ENCODE peak calls at places on chromosomes 1 and 21, in five cellular contexts. S is stomach, O is psoas muscle, Z is right lobe of liver, N is PC-3. L is an unnamed sample. For H3K9me3, the result is how much of the 10 kb centered on the place peaks cover.

GRCh38 chr1:226632922-226633351 is 84.4 kb downstream of the STUM start:
- DNase-seq in S (no peak), O (no peak), Z (no peak), N (no peak), L (no peak)

GRCh38 chr1:22556391-22557104 is 6.7 kb upstream of the EPHA8 start:
- DNase-seq in S (no peak), O (no peak), Z (no peak), N (no peak), L (no peak)

GRCh38 chr1:162159515-162159914 is 90.0 kb downstream of the NOS1AP start:
- DNase-seq in S (peak), O (no peak), Z (no peak), N (peak), L (no peak)

GRCh38 chr1:94055459-94056122 is 65.4 kb downstream of the ABCA4 start:
- DNase-seq in S (no peak), O (no peak), Z (no peak), N (peak), L (no peak)

GRCh38 chr21:42747746-42748351 is 94.4 kb downstream of the PDE9A start:
- DNase-seq in S (no peak), O (no peak), Z (no peak), N (no peak), L (no peak)

GRCh38 chr1:235855811-235856429 is 10.8 kb downstream of the LYST start:
- DNase-seq in S (no peak), O (no peak), Z (no peak), N (no peak), L (no peak)

GRCh38 chr21:37364722-37365121 is 1.9 kb upstream of the DYRK1A start:
- DNase-seq in S (no peak), O (no peak), Z (no peak), N (no peak), L (no peak)

GRCh38 chr1:73901656-73902276 is 296.2 kb downstream of the LRRIQ3 start:
- DNase-seq in S (no peak), O (no peak), Z (no peak), N (no peak), L (no peak)

GRCh38 chr1:92485374-92486250 is 1.1 kb downstream of the GFI1 start:
- DNase-seq in S (peak), O (peak), Z (peak), N (no peak), L (no peak)

GRCh38 chr1:156895927-156896326 is 2.4 kb downstream of the PEAR1 start:
- DNase-seq in S (no peak), O (no peak), Z (no peak), N (no peak), L (no peak)

GRCh38 chr1:34924759-34925555 is 4.5 kb downstream of the DLGAP3 start:
- DNase-seq in S (peak), O (peak), Z (peak), N (peak), L (peak)

GRCh38 chr1:241627453-241628329 is 12.5 kb downstream of the CHML start:
- DNase-seq in S (no peak), O (no peak), Z (no peak), N (peak), L (no peak)

GRCh38 chr1:50981741-50982140 is 11.7 kb downstream of the CDKN2C start:
- DNase-seq in S (no peak), O (no peak), Z (no peak), N (no peak), L (no peak)

GRCh38 chr1:35539824-35540261 is 17.4 kb downstream of the KIAA0319L start:
- DNase-seq in S (no peak), O (no peak), Z (no peak), N (no peak), L (no peak)

DNA sequence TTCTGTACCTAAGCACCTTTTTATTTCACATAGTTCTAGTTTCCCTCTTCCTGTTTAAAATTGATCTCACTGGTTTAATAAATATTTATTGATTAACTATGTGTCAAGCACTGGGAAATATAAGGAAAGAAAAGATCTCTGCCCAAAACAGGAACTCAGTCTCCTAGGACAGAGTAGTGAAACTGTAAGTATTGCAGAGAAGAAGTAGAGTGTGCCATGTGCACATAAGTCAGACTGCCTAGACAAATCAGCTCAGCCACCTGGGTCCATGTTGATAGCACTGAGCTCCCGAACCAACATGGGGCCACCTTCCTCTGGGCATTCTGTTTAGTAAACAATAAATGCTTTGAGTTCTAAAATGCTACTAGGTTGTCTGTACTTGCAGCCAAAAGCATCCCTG is 9.8 kb upstream of the SSX2IP start:
- DNase-seq in S (no peak), O (no peak), Z (no peak), N (no peak), L (no peak)
- H3K4me3 ChIP-seq in S (no peak), O (no peak), Z (no peak), N (no peak), L (no peak)

DNA sequence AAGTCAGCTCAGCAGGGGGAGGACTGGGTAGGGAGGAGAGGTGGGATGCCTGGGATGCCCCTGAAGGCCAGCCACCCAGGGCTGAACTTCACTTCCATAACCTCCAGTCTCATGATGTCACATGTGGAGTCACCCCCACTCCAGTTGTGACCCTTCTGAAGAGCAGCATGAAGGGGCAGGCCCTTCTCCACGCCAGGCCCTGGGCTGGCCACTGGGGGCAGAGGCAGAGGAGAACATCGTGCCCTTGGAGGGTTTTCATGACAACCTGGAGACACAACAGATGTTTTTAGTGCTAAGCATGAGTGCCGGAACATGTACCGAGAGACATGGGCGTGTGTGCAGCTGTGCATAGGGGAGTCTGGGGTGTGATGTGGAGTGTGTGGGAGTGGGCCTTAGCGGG is 37.6 kb downstream of the FAAH start:
- DNase-seq in S (no peak), O (no peak), Z (no peak), N (no peak), L (no peak)
- TF ChIP-seq CTCF in S (no peak), O (no peak), Z (no peak), N (no peak), L (no peak)

DNA sequence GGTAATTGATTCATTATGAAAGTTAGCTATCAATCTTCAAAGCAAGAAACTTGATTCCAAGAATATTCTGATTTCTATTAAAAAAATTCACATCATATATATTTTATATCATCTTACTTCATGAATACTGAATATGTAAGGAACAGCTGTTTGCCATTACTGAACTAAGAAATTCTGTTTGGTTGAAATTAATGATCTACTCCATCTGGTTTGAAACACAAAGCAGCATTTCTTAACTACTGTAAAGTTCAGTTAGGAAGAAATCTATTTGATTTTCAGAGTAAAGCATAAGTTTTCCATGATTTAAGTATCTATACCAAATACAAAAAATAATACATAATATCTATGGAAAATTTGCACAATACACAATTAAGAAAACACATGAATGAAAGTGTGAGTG is 66.0 kb upstream of the SCYL3 start:
- DNase-seq in S (no peak), O (no peak), Z (no peak), N (no peak), L (no peak)
- H3K9me3 ChIP-seq in S (under half), O (under half), Z (under half), N (under half), L (under half)

DNA sequence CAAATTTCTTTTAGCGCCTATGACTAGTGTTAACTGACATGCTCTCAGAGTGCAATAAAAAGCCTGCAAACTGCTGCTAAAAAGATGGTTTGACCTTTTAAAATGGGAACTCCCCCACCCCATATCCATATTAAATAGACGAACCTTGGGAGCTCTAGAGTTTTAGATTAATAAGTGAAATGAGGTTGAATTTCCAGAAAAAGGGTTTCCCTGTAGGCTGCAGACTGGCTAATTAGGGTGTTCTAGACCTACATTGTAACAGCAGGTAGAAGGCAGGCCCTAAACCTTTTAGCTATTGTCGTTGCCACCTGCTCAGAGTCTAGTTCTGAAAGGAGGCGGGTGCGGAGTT is 2.2 kb downstream of the FAM78B start:
- DNase-seq in S (no peak), O (no peak), Z (no peak), N (no peak), L (no peak)
- H3K4me3 ChIP-seq in S (peak), O (peak), Z (no peak), N (no peak), L (peak)

DNA sequence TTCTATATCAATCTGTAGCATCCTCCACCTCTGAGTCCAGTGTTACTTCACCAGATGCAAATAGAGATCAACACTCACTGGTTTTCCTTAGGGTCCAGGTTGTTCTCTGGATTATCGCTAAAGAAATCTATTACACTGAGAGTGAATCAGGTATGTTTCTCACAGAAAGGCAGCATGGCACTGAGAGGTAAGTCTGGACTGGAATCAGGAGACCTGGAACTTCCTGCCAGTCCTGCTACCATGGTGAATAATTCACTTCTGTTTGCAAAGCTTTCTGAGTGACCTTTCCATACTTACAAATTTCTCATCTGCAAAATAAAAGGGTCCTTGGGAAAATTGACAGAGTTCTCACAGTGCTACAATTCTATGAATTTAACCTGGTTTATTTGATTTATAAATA is 1583.3 kb downstream of the MRPL39 start:
- DNase-seq in S (no peak), O (no peak), Z (no peak), N (peak), L (no peak)
- TF ChIP-seq CTCF in S (no peak), O (no peak), Z (no peak), N (no peak), L (no peak)

GRCh38 chr1:5793516-5793915 is 198.7 kb downstream of the NPHP4 start:
- DNase-seq in S (no peak), O (no peak), Z (no peak), N (no peak), L (no peak)
- H3K9me3 ChIP-seq in S (under half), O (under half), Z (under half), N (under half), L (under half)

GRCh38 chr1:179706339-179706941 is 36.7 kb upstream of the FAM163A start:
- DNase-seq in S (peak), O (no peak), Z (peak), N (peak), L (peak)
- H3K4me3 ChIP-seq in S (no peak), O (no peak), Z (no peak), N (no peak), L (no peak)

GRCh38 chr1:63023182-63023581 is 239.2 kb downstream of the ATG4C start:
- DNase-seq in S (no peak), O (no peak), Z (no peak), N (no peak), L (no peak)

GRCh38 chr1:63022319-63022718 is 238.4 kb downstream of the ATG4C start:
- DNase-seq in S (no peak), O (no peak), Z (no peak), N (no peak), L (no peak)

GRCh38 chr1:63024132-63024531 is 240.2 kb downstream of the ATG4C start:
- DNase-seq in S (no peak), O (no peak), Z (no peak), N (no peak), L (no peak)

GRCh38 chr1:63027176-63027575 is 243.2 kb downstream of the ATG4C start:
- DNase-seq in S (no peak), O (no peak), Z (no peak), N (no peak), L (no peak)

DNA sequence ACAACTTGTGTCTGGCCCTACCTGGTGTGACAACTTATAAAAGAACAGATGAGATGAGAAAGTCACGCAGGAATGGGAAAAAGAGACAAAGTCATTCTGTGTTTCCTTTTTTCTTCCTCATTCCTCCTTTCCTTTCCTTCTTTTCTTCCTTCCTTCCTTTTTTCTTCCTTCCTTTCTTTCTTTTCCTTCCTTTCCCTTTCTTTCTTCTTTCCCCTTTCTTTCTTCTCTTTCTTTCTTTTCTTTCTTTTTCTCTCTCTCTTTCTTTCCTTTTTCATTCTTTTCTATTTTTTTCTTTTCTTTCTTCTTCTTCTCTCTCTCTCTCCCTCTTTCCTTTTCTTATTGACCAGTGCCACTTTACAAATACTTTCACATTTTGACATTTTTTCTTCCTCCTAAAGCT is 239.7 kb downstream of the ATG4C start:
- DNase-seq in S (no peak), O (no peak), Z (no peak), N (no peak), L (no peak)
- TF ChIP-seq CTCF in S (no peak), O (no peak), Z (no peak), N (no peak), L (no peak)

GRCh38 chr21:33987461-33987860 is 71.9 kb upstream of the ATP5PO start:
- DNase-seq in S (no peak), O (no peak), Z (no peak), N (no peak), L (no peak)
- H3K9me3 ChIP-seq in S (under half), O (under half), Z (under half), N (under half), L (under half)

DNA sequence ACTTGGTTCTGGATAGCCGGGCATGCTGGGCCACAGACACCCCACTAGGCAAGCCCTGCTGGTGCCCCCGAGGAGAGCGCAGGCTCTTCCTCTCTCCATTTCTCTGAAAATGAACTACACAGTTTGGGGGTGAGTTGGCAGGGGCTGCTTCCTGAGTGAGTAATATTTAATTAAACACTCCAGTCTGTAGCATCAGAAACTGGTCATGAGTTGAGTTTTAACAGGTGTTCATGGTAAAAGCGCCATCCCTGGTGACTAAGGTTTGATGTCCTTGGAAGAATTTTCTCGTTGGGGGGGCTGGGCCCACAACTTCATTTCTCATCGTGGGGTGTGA is 1.7 kb downstream of the SPSB1 start:
- DNase-seq in S (no peak), O (no peak), Z (no peak), N (peak), L (no peak)
- H3K4me3 ChIP-seq in S (peak), O (peak), Z (peak), N (peak), L (peak)